ENCODE peak calls at places on chromosomes 16 and 17, in five cellular contexts. One of them, this sample, is unnamed. For H3K4me1, the result is how much of the 10 kb centered on the place peaks cover.

GRCh38 chr17:55332296-55333041 is 67.7 kb downstream of the HLF start:
- DNase-seq in GM23338: no peak
- DNase-seq in uterus: no peak
- DNase-seq in OCI-LY7: no peak
- DNase-seq in thoracic aorta: no peak
- DNase-seq in this sample: no peak

GRCh38 chr17:55089955-55090573 is 121.5 kb downstream of the STXBP4 start:
- DNase-seq in GM23338: peak
- DNase-seq in uterus: no peak
- DNase-seq in thoracic aorta: no peak
- DNase-seq in OCI-LY7: no peak
- DNase-seq in this sample: no peak

GRCh38 chr17:65102788-65103187 is 34.4 kb upstream of the RGS9 start:
- DNase-seq in OCI-LY7: no peak
- DNase-seq in GM23338: no peak
- DNase-seq in uterus: no peak
- DNase-seq in thoracic aorta: no peak
- DNase-seq in this sample: no peak

GRCh38 chr16:3698941-3699340 is 18.4 kb downstream of the TRAP1 start:
- DNase-seq in thoracic aorta: no peak
- DNase-seq in OCI-LY7: no peak
- DNase-seq in GM23338: no peak
- DNase-seq in uterus: no peak
- DNase-seq in this sample: no peak

GRCh38 chr17:50396261-50397110 is 837 bp downstream of the LRRC59 start:
- DNase-seq in OCI-LY7: no peak
- DNase-seq in thoracic aorta: peak
- DNase-seq in GM23338: peak
- DNase-seq in uterus: peak
- DNase-seq in this sample: no peak

GRCh38 chr17:37683454-37683984 is 40.3 kb upstream of the DDX52 start:
- DNase-seq in OCI-LY7: no peak
- DNase-seq in GM23338: no peak
- DNase-seq in uterus: no peak
- DNase-seq in thoracic aorta: no peak
- DNase-seq in this sample: no peak

GRCh38 chr17:79779088-79779529 is 1.2 kb downstream of the CBX2 start:
- DNase-seq in GM23338: no peak
- DNase-seq in OCI-LY7: no peak
- DNase-seq in thoracic aorta: no peak
- DNase-seq in uterus: no peak
- DNase-seq in this sample: no peak

GRCh38 chr17:64632606-64633005 is 29.5 kb downstream of the SMURF2 start:
- DNase-seq in OCI-LY7: no peak
- DNase-seq in GM23338: no peak
- DNase-seq in uterus: no peak
- DNase-seq in thoracic aorta: no peak
- DNase-seq in this sample: no peak

GRCh38 chr17:2405247-2405926 is 4.5 kb upstream of the MNT start:
- DNase-seq in GM23338: no peak
- DNase-seq in uterus: no peak
- DNase-seq in thoracic aorta: no peak
- DNase-seq in OCI-LY7: no peak
- DNase-seq in this sample: no peak

GRCh38 chr17:16282522-16282921 is 65.5 kb downstream of the PIGL start:
- DNase-seq in OCI-LY7: no peak
- DNase-seq in thoracic aorta: no peak
- DNase-seq in uterus: no peak
- DNase-seq in GM23338: no peak
- DNase-seq in this sample: no peak

GRCh38 chr16:22372882-22373661 is 1.3 kb downstream of the CDR2 start:
- DNase-seq in thoracic aorta: no peak
- DNase-seq in GM23338: no peak
- DNase-seq in uterus: no peak
- DNase-seq in OCI-LY7: peak
- DNase-seq in this sample: no peak

GRCh38 chr17:20073056-20073979 is 64.2 kb downstream of the SPECC1 start:
- DNase-seq in GM23338: peak
- DNase-seq in OCI-LY7: no peak
- DNase-seq in thoracic aorta: no peak
- DNase-seq in uterus: peak
- DNase-seq in this sample: peak

GRCh38 chr17:39870776-39871175 is 2.8 kb downstream of the ZPBP2 start:
- DNase-seq in OCI-LY7: no peak
- DNase-seq in thoracic aorta: no peak
- DNase-seq in GM23338: no peak
- DNase-seq in uterus: no peak
- DNase-seq in this sample: no peak

GRCh38 chr16:24753437-24753836 is 24.0 kb downstream of the TNRC6A start:
- DNase-seq in GM23338: no peak
- DNase-seq in thoracic aorta: no peak
- DNase-seq in OCI-LY7: no peak
- DNase-seq in uterus: no peak
- DNase-seq in this sample: no peak

GRCh38 chr16:10635367-10636021 is 55.1 kb upstream of the EMP2 start:
- DNase-seq in GM23338: no peak
- DNase-seq in OCI-LY7: no peak
- DNase-seq in uterus: no peak
- DNase-seq in thoracic aorta: no peak
- DNase-seq in this sample: no peak

GRCh38 chr17:37732313-37732712 is 12.5 kb downstream of the HNF1B start:
- DNase-seq in thoracic aorta: no peak
- DNase-seq in OCI-LY7: no peak
- DNase-seq in GM23338: no peak
- DNase-seq in uterus: no peak
- DNase-seq in this sample: no peak

GRCh38 chr17:63698886-63699637 is 863 bp downstream of the LIMD2 start:
- DNase-seq in OCI-LY7: peak
- DNase-seq in GM23338: peak
- DNase-seq in uterus: peak
- DNase-seq in thoracic aorta: no peak
- DNase-seq in this sample: no peak

GRCh38 chr17:62678214-62678919 is 50.9 kb downstream of the MRC2 start:
- DNase-seq in uterus: no peak
- DNase-seq in thoracic aorta: no peak
- DNase-seq in GM23338: no peak
- DNase-seq in OCI-LY7: no peak
- DNase-seq in this sample: no peak

GRCh38 chr17:78163881-78164747 is 4.3 kb upstream of the SYNGR2 start:
- DNase-seq in GM23338: no peak
- DNase-seq in thoracic aorta: no peak
- DNase-seq in uterus: no peak
- DNase-seq in OCI-LY7: no peak
- DNase-seq in this sample: no peak

GRCh38 chr17:46191332-46192210 is 1.7 kb downstream of the KANSL1 start:
- DNase-seq in thoracic aorta: no peak
- DNase-seq in OCI-LY7: peak
- DNase-seq in GM23338: peak
- DNase-seq in uterus: no peak
- DNase-seq in this sample: peak

GRCh38 chr17:31405941-31406371 is 14.5 kb downstream of the RAB11FIP4 start:
- DNase-seq in uterus: no peak
- DNase-seq in GM23338: peak
- DNase-seq in OCI-LY7: no peak
- DNase-seq in thoracic aorta: no peak
- DNase-seq in this sample: no peak

GRCh38 chr17:66727634-66728570 is 107.0 kb upstream of the CACNG5 start:
- DNase-seq in uterus: peak
- DNase-seq in GM23338: peak
- DNase-seq in thoracic aorta: no peak
- DNase-seq in OCI-LY7: peak
- DNase-seq in this sample: peak

GRCh38 chr17:38591759-38592241 is 14.0 kb downstream of the SRCIN1 start:
- DNase-seq in thoracic aorta: no peak
- DNase-seq in OCI-LY7: no peak
- DNase-seq in GM23338: no peak
- DNase-seq in uterus: no peak
- DNase-seq in this sample: no peak

GRCh38 chr17:40524243-40524965 is 23.0 kb upstream of the TNS4 start:
- DNase-seq in OCI-LY7: no peak
- DNase-seq in thoracic aorta: no peak
- DNase-seq in GM23338: no peak
- DNase-seq in uterus: no peak
- DNase-seq in this sample: peak

GRCh38 chr17:66126231-66126630 is 65.7 kb downstream of the CEP112 start:
- DNase-seq in uterus: no peak
- DNase-seq in thoracic aorta: no peak
- DNase-seq in GM23338: no peak
- DNase-seq in OCI-LY7: no peak
- DNase-seq in this sample: no peak

GRCh38 chr17:75549246-75550138 is 24.0 kb downstream of the LLGL2 start:
- DNase-seq in thoracic aorta: no peak
- DNase-seq in OCI-LY7: no peak
- DNase-seq in uterus: no peak
- DNase-seq in GM23338: peak
- DNase-seq in this sample: no peak

GRCh38 chr17:75546181-75546580 is 20.7 kb downstream of the LLGL2 start:
- DNase-seq in OCI-LY7: no peak
- DNase-seq in thoracic aorta: no peak
- DNase-seq in uterus: no peak
- DNase-seq in GM23338: no peak
- DNase-seq in this sample: no peak

GRCh38 chr17:75548839-75549238 is 23.3 kb downstream of the LLGL2 start:
- DNase-seq in OCI-LY7: no peak
- DNase-seq in uterus: no peak
- DNase-seq in thoracic aorta: no peak
- DNase-seq in GM23338: no peak
- DNase-seq in this sample: no peak

GRCh38 chr17:75544250-75544649 is 18.8 kb downstream of the LLGL2 start:
- DNase-seq in thoracic aorta: no peak
- DNase-seq in GM23338: no peak
- DNase-seq in uterus: no peak
- DNase-seq in OCI-LY7: no peak
- DNase-seq in this sample: no peak

GRCh38 chr17:75547091-75547490 is 21.6 kb downstream of the LLGL2 start:
- DNase-seq in GM23338: no peak
- DNase-seq in thoracic aorta: no peak
- DNase-seq in OCI-LY7: no peak
- DNase-seq in uterus: no peak
- DNase-seq in this sample: no peak
- H3K27ac ChIP-seq in GM23338: no peak
- H3K27ac ChIP-seq in thoracic aorta: no peak
- H3K27ac ChIP-seq in OCI-LY7: no peak
- H3K27ac ChIP-seq in uterus: no peak
- H3K27ac ChIP-seq in this sample: no peak

DNA sequence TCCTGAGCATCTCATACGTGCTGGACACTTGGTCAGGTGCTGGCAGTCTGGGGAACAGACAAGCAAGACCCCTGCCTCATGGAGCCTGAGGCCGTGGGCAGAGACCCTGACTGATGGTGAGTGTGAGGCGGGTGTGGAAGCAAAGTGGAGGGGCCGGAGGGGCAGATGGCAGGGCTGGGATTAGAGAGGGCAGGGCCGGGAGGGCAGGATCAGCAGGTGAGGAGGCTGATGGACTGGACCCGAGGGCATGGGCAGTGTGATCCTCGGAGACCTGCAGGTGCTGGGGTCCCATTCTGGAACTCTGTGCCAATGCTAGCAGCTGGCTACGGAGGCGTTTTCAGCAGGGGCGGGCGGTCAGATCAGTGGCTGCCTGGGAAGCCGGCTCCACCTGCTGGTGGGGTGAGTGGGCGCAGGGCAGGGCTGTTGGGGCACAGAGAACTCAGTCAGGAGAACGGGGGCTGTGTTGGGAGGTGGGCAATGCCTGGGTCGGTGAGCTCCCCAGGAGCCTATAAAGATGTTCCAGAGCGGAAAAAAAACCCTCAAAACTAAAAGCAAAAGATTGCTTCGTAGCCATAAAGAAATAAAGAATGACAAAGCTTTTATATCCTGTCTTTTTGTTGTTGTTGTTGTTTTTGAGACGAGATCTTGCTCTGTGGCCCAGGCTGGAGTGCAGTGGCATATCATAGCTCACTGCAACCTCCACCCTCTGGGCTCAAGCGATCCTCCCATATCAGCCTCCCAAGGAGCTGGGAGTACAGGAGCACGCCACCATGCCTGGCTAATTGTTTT is 8.9 kb upstream of the C16orf74 start:
- DNase-seq in uterus: no peak
- DNase-seq in thoracic aorta: no peak
- DNase-seq in GM23338: peak
- DNase-seq in OCI-LY7: peak
- DNase-seq in this sample: no peak
- TF ChIP-seq CTCF in uterus: no peak
- TF ChIP-seq CTCF in thoracic aorta: no peak
- TF ChIP-seq CTCF in GM23338: peak
- TF ChIP-seq CTCF in OCI-LY7: peak
- TF ChIP-seq CTCF in this sample: peak

GRCh38 chr17:28344011-28344410 is 8.4 kb downstream of the TNFAIP1 start:
- DNase-seq in OCI-LY7: no peak
- DNase-seq in GM23338: no peak
- DNase-seq in uterus: no peak
- DNase-seq in thoracic aorta: no peak
- DNase-seq in this sample: no peak

GRCh38 chr17:28343491-28343932 is 8.0 kb downstream of the TNFAIP1 start:
- DNase-seq in GM23338: no peak
- DNase-seq in uterus: no peak
- DNase-seq in OCI-LY7: peak
- DNase-seq in thoracic aorta: no peak
- DNase-seq in this sample: no peak

GRCh38 chr17:28340374-28340773 is 4.8 kb downstream of the TNFAIP1 start:
- DNase-seq in uterus: no peak
- DNase-seq in GM23338: no peak
- DNase-seq in thoracic aorta: no peak
- DNase-seq in OCI-LY7: no peak
- DNase-seq in this sample: no peak

GRCh38 chr17:28341516-28341915 is 6.0 kb downstream of the TNFAIP1 start:
- DNase-seq in GM23338: no peak
- DNase-seq in uterus: no peak
- DNase-seq in thoracic aorta: no peak
- DNase-seq in OCI-LY7: no peak
- DNase-seq in this sample: no peak

GRCh38 chr17:28342313-28342712 is 6.8 kb downstream of the TNFAIP1 start:
- DNase-seq in uterus: no peak
- DNase-seq in GM23338: no peak
- DNase-seq in OCI-LY7: no peak
- DNase-seq in thoracic aorta: no peak
- DNase-seq in this sample: no peak
- H3K4me1 ChIP-seq in uterus: under half
- H3K4me1 ChIP-seq in GM23338: under half
- H3K4me1 ChIP-seq in OCI-LY7: under half
- H3K4me1 ChIP-seq in thoracic aorta: under half
- H3K4me1 ChIP-seq in this sample: under half

GRCh38 chr16:75486666-75487313 is 8.5 kb downstream of the CHST6 start:
- DNase-seq in uterus: no peak
- DNase-seq in GM23338: no peak
- DNase-seq in OCI-LY7: no peak
- DNase-seq in thoracic aorta: no peak
- DNase-seq in this sample: no peak

GRCh38 chr16:75482434-75483205 is 12.6 kb downstream of the CHST6 start:
- DNase-seq in thoracic aorta: no peak
- DNase-seq in OCI-LY7: no peak
- DNase-seq in GM23338: no peak
- DNase-seq in uterus: no peak
- DNase-seq in this sample: no peak

GRCh38 chr16:75486014-75486404 is 9.2 kb downstream of the CHST6 start:
- DNase-seq in OCI-LY7: no peak
- DNase-seq in GM23338: no peak
- DNase-seq in uterus: no peak
- DNase-seq in thoracic aorta: no peak
- DNase-seq in this sample: no peak

GRCh38 chr16:75483222-75483621 is 12.0 kb downstream of the CHST6 start:
- DNase-seq in GM23338: no peak
- DNase-seq in thoracic aorta: no peak
- DNase-seq in uterus: no peak
- DNase-seq in OCI-LY7: no peak
- DNase-seq in this sample: no peak

GRCh38 chr16:75485230-75486013 is 9.8 kb downstream of the CHST6 start:
- DNase-seq in OCI-LY7: peak
- DNase-seq in thoracic aorta: no peak
- DNase-seq in uterus: no peak
- DNase-seq in GM23338: no peak
- DNase-seq in this sample: no peak
- H3K27ac ChIP-seq in OCI-LY7: no peak
- H3K27ac ChIP-seq in thoracic aorta: no peak
- H3K27ac ChIP-seq in uterus: no peak
- H3K27ac ChIP-seq in GM23338: no peak
- H3K27ac ChIP-seq in this sample: no peak

This sample was measured in tibial nerve.